ENCODE peak calls at places on chromosome 21, in ten cellular contexts. U is amniotic stem cell; Q is NCI-H2107; O is GM12891; T is activated CD4-positive, alpha-beta T cell treated with anti-CD3 and anti-CD28 coated beads for 48 hours; M is H54; K is AG09319; E is mammary epithelial cell; R is body of pancreas; A is AG10803. W is an unnamed sample.

GRCh38 chr21:45152265-45152746 is 77.9 kb downstream of the ADARB1 start:
- DNase-seq in O (peak), Q (no peak), K (no peak), R (peak), T (peak), U (no peak), E (no peak), M (no peak), A (no peak), W (no peak)

GRCh38 chr21:14901482-14901958 is 163.3 kb downstream of the NRIP1 start:
- DNase-seq in O (no peak), E (peak), Q (no peak), R (no peak), T (no peak), M (no peak), U (no peak), K (no peak), A (peak), W (no peak)

GRCh38 chr21:36320421-36321324 is 676 bp downstream of the MORC3 start:
- DNase-seq in U (no peak), A (peak), M (peak), E (peak), K (peak), T (peak), O (peak), R (peak), Q (peak), W (peak)

GRCh38 chr21:38769253-38769780 is 36.4 kb upstream of the ETS2 start:
- DNase-seq in A (peak), Q (no peak), T (peak), K (no peak), R (no peak), M (no peak), U (peak), E (no peak), O (no peak), W (no peak)

GRCh38 chr21:31675960-31676359 is 16.5 kb downstream of the SOD1 start:
- DNase-seq in R (no peak), K (no peak), O (no peak), E (no peak), Q (no peak), A (no peak), U (no peak), T (no peak), M (no peak), W (no peak)

GRCh38 chr21:32940079-32941014 is 85.4 kb upstream of the OLIG2 start:
- DNase-seq in K (peak), R (peak), U (no peak), Q (peak), O (no peak), E (peak), T (peak), A (peak), M (peak), W (no peak)

GRCh38 chr21:33980276-33980916 is 64.8 kb upstream of the ATP5PO start:
- DNase-seq in O (no peak), K (no peak), M (no peak), Q (no peak), E (no peak), T (peak), A (no peak), R (no peak), U (no peak), W (no peak)

GRCh38 chr21:34886554-34887385 is 162.3 kb downstream of the RUNX1 start:
- DNase-seq in U (no peak), M (peak), E (no peak), A (peak), Q (no peak), T (peak), O (no peak), K (no peak), R (peak), W (no peak)

GRCh38 chr21:16427587-16428087 is 697.9 kb downstream of the USP25 start:
- DNase-seq in Q (no peak), K (no peak), O (no peak), U (no peak), M (no peak), A (no peak), T (no peak), R (no peak), E (no peak), W (no peak)